ENCODE peak calls at places on chromosomes 13 and 19, in five cellular contexts. P is astrocyte of the cerebellum, L is H9, S is HL-60, V is kidney epithelial cell. K is an unnamed sample.

GRCh38 chr19:3222709-3223108 is 1.8 kb upstream of the CELF5 start:
- DNase-seq in V (no peak), P (no peak), L (no peak), S (no peak), K (no peak)

GRCh38 chr13:44934724-44935123 is 54.5 kb downstream of the NUFIP1 start:
- DNase-seq in L (no peak), S (peak; percentile 14), V (peak; percentile 47), P (no peak), K (peak; percentile 65)

GRCh38 chr19:35295792-35296462 is 4.0 kb downstream of the MAG start:
- DNase-seq in L (peak; percentile 62), P (no peak), V (no peak), S (no peak), K (no peak)

GRCh38 chr19:40233811-40234389 is 7.4 kb upstream of the CCNP start:
- DNase-seq in P (no peak), S (no peak), L (no peak), V (no peak), K (no peak)

GRCh38 chr19:48881741-48882657 is 9.8 kb downstream of the PPP1R15A start:
- DNase-seq in V (no peak), S (no peak), L (peak; percentile 85), P (no peak), K (no peak)

GRCh38 chr13:107322228-107322627 is 754.3 kb upstream of the ARGLU1 start:
- DNase-seq in V (no peak), P (no peak), L (no peak), S (no peak), K (no peak)

GRCh38 chr19:4069331-4069959 is 2.7 kb upstream of the ZBTB7A start:
- DNase-seq in L (peak; percentile 46), P (no peak), S (peak; percentile 70), V (no peak), K (no peak)

GRCh38 chr19:15323496-15324235 is 8.7 kb downstream of the BRD4 start:
- DNase-seq in L (no peak), P (no peak), V (no peak), S (peak; percentile 66), K (peak; percentile 23)

GRCh38 chr13:92355213-92355612 is 871.4 kb upstream of the GPC6 start:
- DNase-seq in P (peak; percentile 2), L (peak; percentile 43), V (no peak), S (no peak), K (peak; percentile 48)

GRCh38 chr13:52969373-52969772 is 59.2 kb upstream of the OLFM4 start:
- DNase-seq in L (no peak), P (no peak), V (no peak), S (no peak), K (no peak)

GRCh38 chr19:16033721-16034120 is 42.6 kb upstream of the TPM4 start:
- DNase-seq in P (no peak), S (no peak), V (no peak), L (no peak), K (no peak)

GRCh38 chr13:112688560-112689497 is 1.0 kb upstream of the ATP11A start:
- DNase-seq in P (no peak), S (peak; percentile 85), V (no peak), L (peak; percentile 44), K (peak; percentile 2)

GRCh38 chr19:48321372-48321621 is 4.1 kb upstream of the EMP3 start:
- DNase-seq in P (peak; percentile 66), S (peak; percentile 95), L (peak; percentile 100), V (peak; percentile 65), K (peak; percentile 91)

GRCh38 chr19:6063576-6063961 is 46.7 kb downstream of the RFX2 start:
- DNase-seq in P (no peak), V (no peak), L (no peak), S (no peak), K (no peak)

GRCh38 chr19:27891411-27891810 is 1321.5 kb downstream of the UQCRFS1 start:
- DNase-seq in P (no peak), V (no peak), L (no peak), S (no peak), K (no peak)

GRCh38 chr13:98910501-98910951 is 67.3 kb downstream of the DOCK9 start:
- DNase-seq in V (peak; percentile 25), P (no peak), S (no peak), L (no peak), K (peak; percentile 56)

GRCh38 chr19:1066748-1067340 is at the start of gene ARHGAP45:
- DNase-seq in L (no peak), V (no peak), S (peak; percentile 90), P (no peak), K (no peak)

GRCh38 chr13:20175406-20175794 is 14.5 kb upstream of the GJA3 start:
- DNase-seq in S (no peak), V (no peak), L (no peak), P (no peak), K (no peak)

GRCh38 chr19:6278740-6279619 is 795 bp downstream of the MLLT1 start:
- DNase-seq in S (no peak), V (no peak), P (no peak), L (no peak), K (no peak)

GRCh38 chr19:31181535-31181934 is 167.7 kb downstream of the TSHZ3 start:
- DNase-seq in L (no peak), V (no peak), S (no peak), P (no peak), K (no peak)

GRCh38 chr19:53504903-53505302 is 33.0 kb upstream of the ZNF331 start:
- DNase-seq in P (no peak), L (no peak), S (no peak), V (no peak), K (no peak)

GRCh38 chr13:24233351-24233901 is 72.9 kb downstream of the SPATA13 start:
- DNase-seq in V (no peak), P (peak; percentile 45), L (no peak), S (no peak), K (peak; percentile 80)

GRCh38 chr19:15463865-15464371 is 426 bp downstream of the RASAL3 start:
- DNase-seq in P (no peak), L (peak; percentile 56), S (peak; percentile 72), V (no peak), K (no peak)

GRCh38 chr13:20130012-20130411 is 30.8 kb downstream of the GJA3 start:
- DNase-seq in P (no peak), S (no peak), L (no peak), V (no peak), K (no peak)

DNA sequence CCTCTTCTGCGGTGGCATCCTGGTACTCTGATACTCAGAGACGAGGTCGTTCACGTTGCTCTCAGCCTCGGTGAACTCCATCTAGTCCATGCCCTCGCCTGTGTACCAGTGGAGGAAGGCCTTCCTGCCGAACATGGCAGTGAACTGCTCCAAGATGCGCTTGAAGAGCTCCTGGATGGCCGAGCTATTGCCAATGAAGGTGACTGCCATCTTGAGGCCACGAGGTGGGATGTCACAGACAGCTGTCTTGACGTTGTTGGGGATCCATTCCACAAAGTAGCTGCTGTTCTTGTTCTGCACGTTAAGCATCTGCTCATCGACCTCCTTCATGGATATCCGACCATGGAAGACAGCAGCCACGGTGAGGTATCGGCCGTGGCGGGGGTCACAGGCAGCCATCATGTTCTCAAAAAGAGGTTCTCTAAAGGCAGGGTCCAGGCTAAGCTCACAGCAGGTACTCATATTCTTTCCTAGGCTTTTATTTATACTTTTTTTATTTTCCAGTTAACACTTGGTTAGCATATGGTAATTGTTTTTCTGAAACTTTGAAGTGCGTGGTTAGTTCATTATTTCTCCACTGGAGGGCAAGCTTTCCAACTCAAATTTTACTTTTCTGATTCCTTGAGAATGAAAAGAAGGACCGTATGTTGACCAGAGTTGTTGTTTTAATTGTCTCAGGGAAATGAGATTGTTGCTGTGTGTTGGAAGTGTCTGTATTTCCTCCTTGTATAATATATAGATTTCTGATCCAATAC is 72.4 kb upstream of the RGCC start:
- DNase-seq in L (no peak), S (no peak), V (no peak), P (no peak), K (peak; percentile 18)
- TF ChIP-seq CTCF in L (peak; percentile 59), S (peak; percentile 11), V (peak; percentile 24), P (peak; percentile 37), K (peak; percentile 41)

DNA sequence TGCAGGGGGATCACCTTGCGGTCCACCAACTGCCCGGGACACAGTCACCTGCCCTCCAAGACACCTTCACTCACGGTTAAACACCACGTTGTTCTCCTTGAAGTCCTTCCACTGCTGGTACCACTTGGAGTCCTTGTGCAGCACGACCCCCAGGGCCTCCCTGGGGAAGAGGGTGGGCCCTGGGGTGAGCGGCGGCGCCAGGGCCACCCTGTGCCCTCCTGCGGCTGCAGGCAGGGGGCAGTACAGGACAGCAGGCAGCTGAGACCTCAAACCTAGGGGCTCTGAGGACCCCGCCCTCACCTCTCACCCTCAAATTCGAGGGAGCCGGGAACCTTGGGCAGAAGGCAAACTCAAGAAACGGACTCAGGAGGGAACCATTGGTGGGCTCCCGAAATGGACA is 7.5 kb upstream of the CTXN1 start:
- DNase-seq in P (no peak), S (no peak), V (no peak), L (no peak), K (no peak)
- TF ChIP-seq CTCF in P (peak; percentile 35), S (no peak), V (peak; percentile 32), L (peak; percentile 59), K (peak; percentile 38)

GRCh38 chr19:33407140-33407551 is 33.6 kb downstream of the CEBPG start:
- DNase-seq in P (no peak), L (no peak), S (no peak), V (no peak), K (no peak)
- TF ChIP-seq CTCF in P (no peak), L (no peak), S (no peak), V (no peak), K (no peak)

DNA sequence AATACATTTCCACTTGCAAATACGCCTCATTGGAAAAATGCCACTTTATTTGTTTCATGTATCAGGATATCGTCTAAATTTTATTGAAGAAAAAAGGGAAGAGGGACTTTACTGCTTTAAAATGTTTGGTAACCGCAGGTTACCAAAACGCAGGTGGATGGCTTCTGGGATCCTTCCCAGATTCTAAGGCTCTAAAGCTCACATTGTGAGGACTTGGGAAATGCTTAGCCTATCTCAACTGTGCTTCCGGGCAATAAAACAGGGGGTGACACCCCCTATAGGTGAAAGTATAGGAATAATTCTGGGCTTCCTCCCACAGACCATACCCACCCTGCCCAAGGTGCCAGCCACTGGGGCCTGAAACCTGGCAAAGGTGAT is 73.2 kb upstream of the IPO5 start:
- DNase-seq in L (no peak), V (no peak), P (no peak), S (no peak), K (no peak)
- TF ChIP-seq CTCF in L (no peak), V (no peak), P (no peak), S (no peak), K (no peak)

GRCh38 chr13:36724141-36724540 is 50.3 kb downstream of the SERTM1 start:
- DNase-seq in S (no peak), L (no peak), P (no peak), V (no peak), K (no peak)

GRCh38 chr13:36728006-36728405 is 54.2 kb downstream of the SERTM1 start:
- DNase-seq in V (no peak), S (no peak), P (no peak), L (no peak), K (no peak)

GRCh38 chr13:36725936-36726335 is 52.1 kb downstream of the SERTM1 start:
- DNase-seq in L (no peak), V (no peak), P (no peak), S (no peak), K (no peak)
- TF ChIP-seq CTCF in L (no peak), V (no peak), P (no peak), S (no peak), K (no peak)